ENCODE peak calls at places on chromosomes 3 and 15, in ten cellular contexts. D is Kasumi-1, R is putamen, P is NCI-H1417, A is neuronal stem cell, M is glutamatergic neuron, I is NCI-H524, Y is M059J, O is fibroblast of pulmonary artery, F is cardiac fibroblast. H is an unnamed sample.
A peak's percentile ranks its signal among the peaks of the same experiment; 100 is the strongest.

GRCh38 chr15:85865070-85865684 is 70.5 kb upstream of the KLHL25 start:
- DNase-seq in D (peak; percentile 33), Y (peak; percentile 34), F (peak; percentile 65), M (peak; percentile 69), A (peak; percentile 72), R (peak; percentile 22), P (peak; percentile 77), I (peak; percentile 88), O (peak; percentile 65), H (no peak)

GRCh38 chr3:16236030-16236639 is 28.6 kb downstream of the DPH3 start:
- DNase-seq in P (no peak), D (no peak), F (no peak), Y (no peak), I (no peak), M (no peak), O (no peak), R (no peak), A (no peak), H (no peak)

GRCh38 chr3:119305271-119305670 is 11.1 kb downstream of the ARHGAP31 start:
- DNase-seq in I (peak; percentile 37), A (no peak), P (no peak), Y (no peak), D (peak; percentile 90), O (peak; percentile 56), F (peak; percentile 52), R (no peak), M (no peak), H (no peak)

GRCh38 chr15:49135893-49136292 is 19.5 kb downstream of the COPS2 start:
- DNase-seq in M (no peak), O (peak; percentile 87), F (peak; percentile 61), P (no peak), Y (peak; percentile 82), D (no peak), I (no peak), A (no peak), R (no peak), H (no peak)

GRCh38 chr3:140205598-140205997 is 270.6 kb downstream of the CLSTN2 start:
- DNase-seq in A (no peak), Y (no peak), M (no peak), I (no peak), F (no peak), O (no peak), R (no peak), P (peak; percentile 74), D (no peak), H (no peak)

GRCh38 chr3:70583682-70584081 is 271.2 kb upstream of the MDFIC2 start:
- DNase-seq in O (no peak), M (no peak), I (no peak), D (no peak), P (peak; percentile 14), R (no peak), A (no peak), Y (no peak), F (no peak), H (no peak)

GRCh38 chr3:48565186-48565585 is 1.6 kb upstream of the UCN2 start:
- DNase-seq in P (no peak), I (no peak), F (no peak), A (no peak), D (no peak), Y (no peak), M (no peak), R (no peak), O (no peak), H (no peak)

GRCh38 chr3:134312873-134313838 is 61.1 kb downstream of the AMOTL2 start:
- DNase-seq in I (no peak), D (no peak), O (peak; percentile 87), Y (peak; percentile 81), A (peak; percentile 68), F (peak; percentile 92), M (peak; percentile 40), R (no peak), P (no peak), H (peak; percentile 64)

H was measured in ovary.